ENCODE peak calls at places on chromosomes 13 and 19, in nine cellular contexts. One of them, this sample, is unnamed.

GRCh38 chr13:107258599-107259187 is 690.8 kb upstream of the ARGLU1 start:
- DNase-seq in NCI-H510A treated with DMSO at 0.1 percent for 48 hours: no peak
- DNase-seq in aorta: no peak
- DNase-seq in effector memory CD4-positive, alpha-beta T cell: no peak
- DNase-seq in WTC11: no peak
- DNase-seq in Daoy: peak
- DNase-seq in WERI-Rb-1: no peak
- DNase-seq in RPMI7951: no peak
- DNase-seq in T-helper 9 cell: no peak
- DNase-seq in this sample: no peak

GRCh38 chr19:17860331-17860992 is 752 bp downstream of the RPL18A start:
- DNase-seq in NCI-H510A treated with DMSO at 0.1 percent for 48 hours: no peak
- DNase-seq in RPMI7951: no peak
- DNase-seq in effector memory CD4-positive, alpha-beta T cell: no peak
- DNase-seq in aorta: no peak
- DNase-seq in T-helper 9 cell: no peak
- DNase-seq in WERI-Rb-1: no peak
- DNase-seq in WTC11: no peak
- DNase-seq in Daoy: no peak
- DNase-seq in this sample: no peak

GRCh38 chr13:80338781-80339577 is 1.9 kb downstream of the SPRY2 start:
- DNase-seq in Daoy: peak
- DNase-seq in RPMI7951: peak
- DNase-seq in aorta: peak
- DNase-seq in effector memory CD4-positive, alpha-beta T cell: no peak
- DNase-seq in T-helper 9 cell: no peak
- DNase-seq in WERI-Rb-1: peak
- DNase-seq in NCI-H510A treated with DMSO at 0.1 percent for 48 hours: no peak
- DNase-seq in WTC11: peak
- DNase-seq in this sample: no peak

GRCh38 chr19:35777411-35777841 is 2.1 kb downstream of the ARHGAP33 start:
- DNase-seq in effector memory CD4-positive, alpha-beta T cell: no peak
- DNase-seq in NCI-H510A treated with DMSO at 0.1 percent for 48 hours: no peak
- DNase-seq in Daoy: no peak
- DNase-seq in WTC11: peak
- DNase-seq in RPMI7951: no peak
- DNase-seq in T-helper 9 cell: no peak
- DNase-seq in WERI-Rb-1: no peak
- DNase-seq in aorta: peak
- DNase-seq in this sample: no peak

GRCh38 chr19:29889702-29890101 is 52.3 kb upstream of the URI1 start:
- DNase-seq in RPMI7951: no peak
- DNase-seq in WERI-Rb-1: no peak
- DNase-seq in NCI-H510A treated with DMSO at 0.1 percent for 48 hours: no peak
- DNase-seq in Daoy: no peak
- DNase-seq in aorta: peak
- DNase-seq in T-helper 9 cell: no peak
- DNase-seq in WTC11: no peak
- DNase-seq in effector memory CD4-positive, alpha-beta T cell: no peak
- DNase-seq in this sample: no peak

GRCh38 chr19:1446713-1447564 is 3.0 kb upstream of the APC2 start:
- DNase-seq in T-helper 9 cell: no peak
- DNase-seq in Daoy: peak
- DNase-seq in WERI-Rb-1: peak
- DNase-seq in WTC11: peak
- DNase-seq in RPMI7951: no peak
- DNase-seq in NCI-H510A treated with DMSO at 0.1 percent for 48 hours: no peak
- DNase-seq in effector memory CD4-positive, alpha-beta T cell: no peak
- DNase-seq in aorta: no peak
- DNase-seq in this sample: no peak

GRCh38 chr19:17576758-17577532 is 21.5 kb downstream of the COLGALT1 start:
- DNase-seq in T-helper 9 cell: no peak
- DNase-seq in Daoy: peak
- DNase-seq in RPMI7951: no peak
- DNase-seq in aorta: no peak
- DNase-seq in WERI-Rb-1: peak
- DNase-seq in NCI-H510A treated with DMSO at 0.1 percent for 48 hours: no peak
- DNase-seq in effector memory CD4-positive, alpha-beta T cell: no peak
- DNase-seq in WTC11: peak
- DNase-seq in this sample: no peak

GRCh38 chr19:29836409-29836825 is 24.6 kb downstream of the CCNE1 start:
- DNase-seq in effector memory CD4-positive, alpha-beta T cell: no peak
- DNase-seq in Daoy: no peak
- DNase-seq in T-helper 9 cell: no peak
- DNase-seq in aorta: peak
- DNase-seq in NCI-H510A treated with DMSO at 0.1 percent for 48 hours: no peak
- DNase-seq in WTC11: no peak
- DNase-seq in RPMI7951: no peak
- DNase-seq in WERI-Rb-1: no peak
- DNase-seq in this sample: no peak

GRCh38 chr13:44263920-44264610 is 109.6 kb upstream of the SERP2 start:
- DNase-seq in WTC11: no peak
- DNase-seq in RPMI7951: peak
- DNase-seq in T-helper 9 cell: no peak
- DNase-seq in aorta: no peak
- DNase-seq in WERI-Rb-1: no peak
- DNase-seq in Daoy: peak
- DNase-seq in NCI-H510A treated with DMSO at 0.1 percent for 48 hours: no peak
- DNase-seq in effector memory CD4-positive, alpha-beta T cell: no peak
- DNase-seq in this sample: no peak

GRCh38 chr13:58884353-58884752 is 1252.8 kb downstream of the PCDH17 start:
- DNase-seq in RPMI7951: no peak
- DNase-seq in aorta: no peak
- DNase-seq in WERI-Rb-1: no peak
- DNase-seq in effector memory CD4-positive, alpha-beta T cell: no peak
- DNase-seq in NCI-H510A treated with DMSO at 0.1 percent for 48 hours: no peak
- DNase-seq in WTC11: no peak
- DNase-seq in Daoy: no peak
- DNase-seq in T-helper 9 cell: no peak
- DNase-seq in this sample: no peak

GRCh38 chr13:113151745-113152707 is 6.4 kb upstream of the PROZ start:
- DNase-seq in aorta: no peak
- DNase-seq in WERI-Rb-1: peak
- DNase-seq in effector memory CD4-positive, alpha-beta T cell: no peak
- DNase-seq in Daoy: peak
- DNase-seq in WTC11: no peak
- DNase-seq in RPMI7951: no peak
- DNase-seq in T-helper 9 cell: no peak
- DNase-seq in NCI-H510A treated with DMSO at 0.1 percent for 48 hours: no peak
- DNase-seq in this sample: no peak

GRCh38 chr13:113273856-113274590 is 23.0 kb upstream of the LAMP1 start:
- DNase-seq in WERI-Rb-1: peak
- DNase-seq in effector memory CD4-positive, alpha-beta T cell: no peak
- DNase-seq in T-helper 9 cell: no peak
- DNase-seq in Daoy: peak
- DNase-seq in aorta: no peak
- DNase-seq in WTC11: no peak
- DNase-seq in RPMI7951: peak
- DNase-seq in NCI-H510A treated with DMSO at 0.1 percent for 48 hours: no peak
- DNase-seq in this sample: no peak

GRCh38 chr13:28161370-28161769 is 23.0 kb downstream of the PAN3 start:
- DNase-seq in aorta: no peak
- DNase-seq in T-helper 9 cell: no peak
- DNase-seq in Daoy: peak
- DNase-seq in WERI-Rb-1: no peak
- DNase-seq in NCI-H510A treated with DMSO at 0.1 percent for 48 hours: no peak
- DNase-seq in WTC11: no peak
- DNase-seq in RPMI7951: peak
- DNase-seq in effector memory CD4-positive, alpha-beta T cell: no peak
- DNase-seq in this sample: no peak

GRCh38 chr13:113537205-113537604 is 46.7 kb upstream of the DCUN1D2 start:
- DNase-seq in NCI-H510A treated with DMSO at 0.1 percent for 48 hours: no peak
- DNase-seq in Daoy: no peak
- DNase-seq in WTC11: no peak
- DNase-seq in effector memory CD4-positive, alpha-beta T cell: no peak
- DNase-seq in aorta: peak
- DNase-seq in RPMI7951: no peak
- DNase-seq in T-helper 9 cell: no peak
- DNase-seq in WERI-Rb-1: peak
- DNase-seq in this sample: no peak

GRCh38 chr19:13078897-13079541 is 23.6 kb downstream of the LYL1 start:
- DNase-seq in RPMI7951: no peak
- DNase-seq in effector memory CD4-positive, alpha-beta T cell: no peak
- DNase-seq in WERI-Rb-1: no peak
- DNase-seq in WTC11: no peak
- DNase-seq in aorta: no peak
- DNase-seq in Daoy: no peak
- DNase-seq in NCI-H510A treated with DMSO at 0.1 percent for 48 hours: no peak
- DNase-seq in T-helper 9 cell: no peak
- DNase-seq in this sample: no peak

GRCh38 chr13:44011036-44011435 is 131.3 kb downstream of the LACC1 start:
- DNase-seq in aorta: no peak
- DNase-seq in Daoy: peak
- DNase-seq in WTC11: no peak
- DNase-seq in RPMI7951: peak
- DNase-seq in NCI-H510A treated with DMSO at 0.1 percent for 48 hours: no peak
- DNase-seq in effector memory CD4-positive, alpha-beta T cell: no peak
- DNase-seq in T-helper 9 cell: no peak
- DNase-seq in WERI-Rb-1: no peak
- DNase-seq in this sample: no peak

GRCh38 chr13:31756346-31756745 is 17.0 kb downstream of the RXFP2 start:
- DNase-seq in effector memory CD4-positive, alpha-beta T cell: no peak
- DNase-seq in WTC11: no peak
- DNase-seq in NCI-H510A treated with DMSO at 0.1 percent for 48 hours: no peak
- DNase-seq in Daoy: peak
- DNase-seq in WERI-Rb-1: no peak
- DNase-seq in T-helper 9 cell: no peak
- DNase-seq in aorta: no peak
- DNase-seq in RPMI7951: peak
- DNase-seq in this sample: no peak

GRCh38 chr13:36919833-36920611 is at the start of gene SMAD9:
- DNase-seq in Daoy: peak
- DNase-seq in NCI-H510A treated with DMSO at 0.1 percent for 48 hours: no peak
- DNase-seq in WERI-Rb-1: peak
- DNase-seq in WTC11: peak
- DNase-seq in aorta: peak
- DNase-seq in RPMI7951: peak
- DNase-seq in effector memory CD4-positive, alpha-beta T cell: no peak
- DNase-seq in T-helper 9 cell: no peak
- DNase-seq in this sample: no peak

GRCh38 chr13:53206455-53206854 is 177.8 kb downstream of the OLFM4 start:
- DNase-seq in effector memory CD4-positive, alpha-beta T cell: no peak
- DNase-seq in aorta: no peak
- DNase-seq in WERI-Rb-1: no peak
- DNase-seq in WTC11: no peak
- DNase-seq in RPMI7951: no peak
- DNase-seq in Daoy: no peak
- DNase-seq in T-helper 9 cell: no peak
- DNase-seq in NCI-H510A treated with DMSO at 0.1 percent for 48 hours: peak
- DNase-seq in this sample: no peak

GRCh38 chr13:72293206-72293605 is 426.2 kb upstream of the DACH1 start:
- DNase-seq in WERI-Rb-1: no peak
- DNase-seq in RPMI7951: peak
- DNase-seq in Daoy: no peak
- DNase-seq in NCI-H510A treated with DMSO at 0.1 percent for 48 hours: no peak
- DNase-seq in WTC11: no peak
- DNase-seq in aorta: no peak
- DNase-seq in T-helper 9 cell: no peak
- DNase-seq in effector memory CD4-positive, alpha-beta T cell: no peak
- DNase-seq in this sample: no peak

GRCh38 chr19:8515317-8515716 is 1.4 kb upstream of the ZNF414 start:
- DNase-seq in WTC11: no peak
- DNase-seq in NCI-H510A treated with DMSO at 0.1 percent for 48 hours: no peak
- DNase-seq in WERI-Rb-1: no peak
- DNase-seq in Daoy: no peak
- DNase-seq in effector memory CD4-positive, alpha-beta T cell: no peak
- DNase-seq in T-helper 9 cell: peak
- DNase-seq in RPMI7951: no peak
- DNase-seq in aorta: no peak
- DNase-seq in this sample: peak

GRCh38 chr19:13978306-13978705 is 26.0 kb downstream of the DCAF15 start:
- DNase-seq in T-helper 9 cell: no peak
- DNase-seq in RPMI7951: peak
- DNase-seq in effector memory CD4-positive, alpha-beta T cell: no peak
- DNase-seq in Daoy: peak
- DNase-seq in WERI-Rb-1: peak
- DNase-seq in aorta: peak
- DNase-seq in NCI-H510A treated with DMSO at 0.1 percent for 48 hours: no peak
- DNase-seq in WTC11: peak
- DNase-seq in this sample: no peak

GRCh38 chr13:81304121-81304659 is 963.3 kb upstream of the SPRY2 start:
- DNase-seq in Daoy: no peak
- DNase-seq in RPMI7951: no peak
- DNase-seq in effector memory CD4-positive, alpha-beta T cell: no peak
- DNase-seq in aorta: no peak
- DNase-seq in WTC11: no peak
- DNase-seq in NCI-H510A treated with DMSO at 0.1 percent for 48 hours: no peak
- DNase-seq in T-helper 9 cell: no peak
- DNase-seq in WERI-Rb-1: no peak
- DNase-seq in this sample: no peak

GRCh38 chr19:44308011-44308410 is 3.2 kb upstream of the ZNF235 start:
- DNase-seq in effector memory CD4-positive, alpha-beta T cell: no peak
- DNase-seq in aorta: no peak
- DNase-seq in WTC11: no peak
- DNase-seq in RPMI7951: peak
- DNase-seq in T-helper 9 cell: no peak
- DNase-seq in WERI-Rb-1: no peak
- DNase-seq in Daoy: no peak
- DNase-seq in NCI-H510A treated with DMSO at 0.1 percent for 48 hours: no peak
- DNase-seq in this sample: no peak

GRCh38 chr19:37950471-37951175 is 43.6 kb downstream of the SIPA1L3 start:
- DNase-seq in T-helper 9 cell: no peak
- DNase-seq in WTC11: no peak
- DNase-seq in NCI-H510A treated with DMSO at 0.1 percent for 48 hours: no peak
- DNase-seq in RPMI7951: no peak
- DNase-seq in aorta: no peak
- DNase-seq in WERI-Rb-1: no peak
- DNase-seq in effector memory CD4-positive, alpha-beta T cell: no peak
- DNase-seq in Daoy: no peak
- DNase-seq in this sample: no peak

GRCh38 chr13:28324181-28324789 is 170.6 kb downstream of the FLT1 start:
- DNase-seq in Daoy: peak
- DNase-seq in NCI-H510A treated with DMSO at 0.1 percent for 48 hours: peak
- DNase-seq in effector memory CD4-positive, alpha-beta T cell: no peak
- DNase-seq in aorta: no peak
- DNase-seq in WTC11: peak
- DNase-seq in RPMI7951: peak
- DNase-seq in WERI-Rb-1: peak
- DNase-seq in T-helper 9 cell: peak
- DNase-seq in this sample: peak

GRCh38 chr19:8922591-8922990 is 87.6 kb downstream of the MUC16 start:
- DNase-seq in effector memory CD4-positive, alpha-beta T cell: no peak
- DNase-seq in aorta: no peak
- DNase-seq in RPMI7951: no peak
- DNase-seq in Daoy: no peak
- DNase-seq in WTC11: no peak
- DNase-seq in WERI-Rb-1: no peak
- DNase-seq in NCI-H510A treated with DMSO at 0.1 percent for 48 hours: no peak
- DNase-seq in T-helper 9 cell: no peak
- DNase-seq in this sample: no peak

GRCh38 chr13:23928985-23929384 is 31.7 kb upstream of the C1QTNF9B start:
- DNase-seq in effector memory CD4-positive, alpha-beta T cell: no peak
- DNase-seq in NCI-H510A treated with DMSO at 0.1 percent for 48 hours: no peak
- DNase-seq in RPMI7951: peak
- DNase-seq in aorta: no peak
- DNase-seq in Daoy: peak
- DNase-seq in WERI-Rb-1: peak
- DNase-seq in WTC11: no peak
- DNase-seq in T-helper 9 cell: no peak
- DNase-seq in this sample: no peak

GRCh38 chr19:17419154-17419490 is 725 bp upstream of the MVB12A start:
- DNase-seq in WERI-Rb-1: no peak
- DNase-seq in effector memory CD4-positive, alpha-beta T cell: no peak
- DNase-seq in aorta: no peak
- DNase-seq in WTC11: no peak
- DNase-seq in T-helper 9 cell: no peak
- DNase-seq in NCI-H510A treated with DMSO at 0.1 percent for 48 hours: no peak
- DNase-seq in RPMI7951: no peak
- DNase-seq in Daoy: peak
- DNase-seq in this sample: no peak

GRCh38 chr13:37910790-37911189 is 41.2 kb upstream of the TRPC4 start:
- DNase-seq in RPMI7951: no peak
- DNase-seq in aorta: no peak
- DNase-seq in WTC11: no peak
- DNase-seq in effector memory CD4-positive, alpha-beta T cell: no peak
- DNase-seq in Daoy: no peak
- DNase-seq in T-helper 9 cell: no peak
- DNase-seq in WERI-Rb-1: no peak
- DNase-seq in NCI-H510A treated with DMSO at 0.1 percent for 48 hours: no peak
- DNase-seq in this sample: no peak

GRCh38 chr19:40962460-40962961 is 28.6 kb upstream of the CYP2B6 start:
- DNase-seq in aorta: no peak
- DNase-seq in RPMI7951: peak
- DNase-seq in T-helper 9 cell: no peak
- DNase-seq in effector memory CD4-positive, alpha-beta T cell: no peak
- DNase-seq in WERI-Rb-1: no peak
- DNase-seq in NCI-H510A treated with DMSO at 0.1 percent for 48 hours: no peak
- DNase-seq in Daoy: peak
- DNase-seq in WTC11: no peak
- DNase-seq in this sample: no peak